ENCODE peak calls at places on chromosome 3, in six cellular contexts. W is naive thymus-derived CD8-positive, alpha-beta T cell; T is GM04503; R is NCI-H1092; A is Calu3; C is fibroblast of the conjunctiva. Z is an unnamed sample.

GRCh38 chr3:30704931-30705890 is 98.8 kb downstream of the TGFBR2 start:
- DNase-seq in W (no peak), T (no peak), R (no peak), A (no peak), C (no peak), Z (no peak)

GRCh38 chr3:10937141-10937825 is 55.3 kb upstream of the SLC6A1 start:
- DNase-seq in W (no peak), T (no peak), R (no peak), A (no peak), C (no peak), Z (no peak)

GRCh38 chr3:15630646-15631350 is 29.3 kb downstream of the BTD start:
- DNase-seq in W (no peak), T (no peak), R (no peak), A (no peak), C (peak; percentile 41), Z (no peak)

GRCh38 chr3:47427866-47428265 is 47.0 kb downstream of the PTPN23 start:
- DNase-seq in W (no peak), T (no peak), R (no peak), A (no peak), C (no peak), Z (no peak)

GRCh38 chr3:185423178-185423577 is 60.2 kb downstream of the MAP3K13 start:
- DNase-seq in W (no peak), T (no peak), R (no peak), A (peak; percentile 38), C (no peak), Z (no peak)

GRCh38 chr3:174953068-174953467 is 93.9 kb downstream of the NAALADL2 start:
- DNase-seq in W (no peak), T (no peak), R (no peak), A (no peak), C (no peak), Z (no peak)

GRCh38 chr3:136602818-136603217 is 149.4 kb downstream of the STAG1 start:
- DNase-seq in W (no peak), T (no peak), R (no peak), A (no peak), C (no peak), Z (no peak)

GRCh38 chr3:178419078-178419477 is 117.2 kb upstream of the KCNMB2 start:
- DNase-seq in W (no peak), T (peak; percentile 18), R (peak; percentile 38), A (no peak), C (no peak), Z (no peak)

GRCh38 chr3:127760361-127760760 is 62.0 kb downstream of the MGLL start:
- DNase-seq in W (no peak), T (no peak), R (peak; percentile 14), A (no peak), C (no peak), Z (no peak)

GRCh38 chr3:27628029-27628750 is 93.9 kb downstream of the EOMES start:
- DNase-seq in W (no peak), T (no peak), R (no peak), A (no peak), C (no peak), Z (no peak)

GRCh38 chr3:52406231-52406661 is 38.7 kb downstream of the SEMA3G start:
- DNase-seq in W (no peak), T (no peak), R (no peak), A (no peak), C (no peak), Z (no peak)

GRCh38 chr3:146746190-146746589 is 141.0 kb upstream of the PLSCR5 start:
- DNase-seq in W (no peak), T (peak; percentile 12), R (no peak), A (no peak), C (peak; percentile 6), Z (no peak)

GRCh38 chr3:142987080-142987700 is 14.2 kb upstream of the U2SURP start:
- DNase-seq in W (no peak), T (no peak), R (no peak), A (no peak), C (no peak), Z (no peak)